ENCODE peak calls at places on chromosomes 12 and 14, in nine cellular contexts. L, C, H, I, F, Z, A, T and U are unnamed samples.

GRCh38 chr14:63026491-63026890 is 18.8 kb downstream of the KCNH5 start:
- DNase-seq in I (no peak), H (peak; percentile 54), L (no peak), Z (no peak), F (no peak), C (no peak), T (no peak), A (no peak), U (no peak)

GRCh38 chr12:53201170-53201541 is 5.9 kb downstream of the ITGB7 start:
- DNase-seq in F (no peak), T (no peak), A (no peak), L (no peak), H (peak; percentile 71), I (no peak), Z (peak; percentile 55), C (no peak), U (no peak)

GRCh38 chr14:60650382-60650961 is 1.2 kb upstream of the SIX1 start:
- DNase-seq in A (no peak), I (no peak), H (no peak), T (no peak), L (no peak), Z (peak; percentile 47), C (no peak), F (peak; percentile 48), U (peak; percentile 41)

GRCh38 chr12:24415934-24416333 is 466.5 kb upstream of the SOX5 start:
- DNase-seq in H (no peak), Z (no peak), I (no peak), F (no peak), L (no peak), T (no peak), C (no peak), A (no peak), U (no peak)

GRCh38 chr14:94180655-94181271 is 6.6 kb downstream of the PPP4R4 start:
- DNase-seq in F (peak; percentile 65), Z (peak; percentile 44), C (no peak), I (peak; percentile 9), A (no peak), L (peak; percentile 60), H (peak; percentile 32), T (no peak), U (peak; percentile 40)

GRCh38 chr14:99731536-99732435 is 47.7 kb downstream of the CYP46A1 start:
- DNase-seq in F (no peak), L (no peak), Z (no peak), T (peak; percentile 50), A (no peak), C (no peak), H (no peak), I (peak; percentile 61), U (peak; percentile 39)

GRCh38 chr12:101877816-101878811 is 734 bp downstream of the DRAM1 start:
- DNase-seq in H (peak; percentile 36), T (peak; percentile 41), I (peak; percentile 26), L (peak; percentile 55), A (peak; percentile 37), F (peak; percentile 31), Z (peak; percentile 32), C (no peak), U (no peak)

GRCh38 chr14:48274826-48275225 is 599.4 kb upstream of the MDGA2 start:
- DNase-seq in Z (no peak), F (no peak), A (no peak), C (no peak), H (no peak), I (no peak), L (no peak), T (no peak), U (no peak)

GRCh38 chr12:22529281-22530060 is 14.9 kb downstream of the C2CD5 start:
- DNase-seq in I (peak; percentile 57), F (peak; percentile 22), T (no peak), L (peak; percentile 51), Z (peak; percentile 6), H (peak; percentile 49), A (no peak), C (no peak), U (no peak)

GRCh38 chr12:132614861-132615578 is 3.6 kb upstream of the P2RX2 start:
- DNase-seq in A (peak; percentile 66), I (peak; percentile 76), Z (peak; percentile 79), F (peak; percentile 88), L (peak; percentile 74), T (peak; percentile 72), C (no peak), H (peak; percentile 66), U (peak; percentile 70)

GRCh38 chr12:107748472-107748871 is 12.5 kb downstream of the PRDM4 start:
- DNase-seq in A (no peak), C (no peak), L (peak; percentile 68), I (no peak), T (no peak), Z (peak; percentile 80), H (peak; percentile 78), F (peak; percentile 83), U (no peak)

DNA sequence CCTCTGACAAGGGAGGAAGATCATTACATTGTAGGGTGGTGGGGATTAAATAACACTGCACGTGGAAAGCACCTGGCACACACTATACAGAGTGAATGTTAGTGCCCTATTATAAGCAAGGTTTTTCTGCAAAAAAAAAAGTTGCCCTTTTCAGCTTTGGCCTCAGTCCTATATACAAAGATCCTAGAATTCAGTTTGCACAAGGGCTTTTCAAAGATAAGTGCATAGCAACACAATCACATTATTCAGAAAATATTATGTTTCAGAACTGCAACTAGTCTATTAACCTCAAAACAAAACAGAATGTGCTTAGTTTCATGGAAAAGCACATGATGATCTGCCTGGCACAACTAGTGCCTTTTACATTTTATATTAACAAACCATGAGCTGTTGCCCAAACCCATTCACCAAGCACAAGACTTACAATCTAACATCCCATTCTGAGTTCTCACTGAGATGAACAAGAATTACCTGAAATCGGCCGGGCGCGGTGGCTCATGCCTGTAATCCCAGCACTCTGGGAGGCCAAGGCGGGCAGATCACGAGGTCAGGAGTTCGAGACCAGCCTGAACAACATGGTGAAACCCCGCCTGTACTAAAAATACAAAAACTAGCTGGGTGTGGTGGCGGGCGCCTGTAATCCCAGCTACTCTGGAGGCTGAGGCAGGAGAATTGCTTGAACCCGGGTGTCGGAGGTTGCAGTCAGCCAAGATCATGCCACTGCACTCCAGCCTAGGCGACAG is 1.8 kb downstream of the TM7SF3 start:
- DNase-seq in F (no peak), H (no peak), I (no peak), A (no peak), C (no peak), L (peak; percentile 14), Z (no peak), T (peak; percentile 52), U (no peak)
- H3K4me3 ChIP-seq in F (no peak overlapping the region), H (no peak overlapping the region), I (no peak overlapping the region), A (no peak overlapping the region), C (peak overlapping the region; percentile 92), L (peak overlapping the region; percentile 97), Z (no peak overlapping the region), T (peak overlapping the region; percentile 90), U (no peak overlapping the region)

GRCh38 chr14:104680806-104681688 is 8.4 kb upstream of the INF2 start:
- DNase-seq in F (peak; percentile 75), I (no peak), A (peak; percentile 83), Z (peak; percentile 75), T (peak; percentile 80), C (no peak), L (peak; percentile 89), H (peak; percentile 84), U (no peak)
- H3K4me3 ChIP-seq in F (peak overlapping the region; percentile 40), I (no peak overlapping the region), A (peak overlapping the region; percentile 47), Z (peak overlapping the region; percentile 39), T (no peak overlapping the region), C (peak overlapping the region; percentile 41), L (peak overlapping the region; percentile 22), H (peak overlapping the region; percentile 17), U (peak overlapping the region; percentile 39)

GRCh38 chr12:46265102-46265501 is 3.7 kb downstream of the SLC38A1 start:
- DNase-seq in L (no peak), I (no peak), H (no peak), C (no peak), A (no peak), F (no peak), T (no peak), Z (no peak), U (no peak)
- H3K4me3 ChIP-seq in L (peak overlapping the region; percentile 97), I (no peak overlapping the region), H (no peak overlapping the region), C (no peak overlapping the region), A (no peak overlapping the region), F (peak overlapping the region; percentile 91), T (no peak overlapping the region), Z (no peak overlapping the region), U (no peak overlapping the region)

DNA sequence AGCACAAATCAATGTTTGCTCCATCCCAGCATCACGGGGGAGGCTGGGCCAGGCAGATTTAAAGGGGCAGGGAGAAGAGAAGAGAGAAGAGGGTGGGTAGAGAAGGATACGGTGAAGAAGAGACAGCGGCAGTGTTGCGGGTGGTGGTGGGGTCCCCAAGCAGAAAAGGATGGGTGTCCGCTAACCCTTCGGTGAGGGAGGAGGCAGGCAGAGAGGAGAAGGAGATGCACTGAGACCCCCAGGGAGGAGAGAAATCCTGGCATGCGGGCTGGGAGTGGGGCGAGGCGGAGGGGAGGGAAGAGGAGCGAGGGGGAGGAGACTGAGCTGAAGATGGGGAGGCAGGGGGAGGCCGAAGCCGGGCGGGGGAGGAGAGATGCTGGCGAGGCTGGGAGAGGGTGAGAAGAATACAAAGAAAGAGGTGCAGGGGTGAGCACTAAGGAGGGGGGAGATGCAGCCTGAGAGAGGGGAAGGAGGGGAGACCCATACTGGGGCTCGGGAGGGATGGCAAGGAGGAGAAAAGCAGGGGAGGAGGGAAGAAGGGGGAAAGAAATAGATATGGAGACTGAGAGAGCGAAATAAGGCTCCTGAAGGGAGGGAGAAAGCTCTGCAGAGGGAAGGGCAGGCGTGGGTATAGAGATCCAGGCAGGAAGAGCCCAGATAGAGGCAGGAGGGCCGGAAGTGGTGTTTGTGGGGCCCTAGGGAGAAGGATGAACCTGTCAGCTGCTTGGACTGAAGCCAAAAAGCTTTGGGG is at the start of gene JPH4:
- DNase-seq in C (no peak), A (no peak), F (no peak), T (no peak), Z (no peak), L (no peak), I (no peak), H (no peak), U (peak; percentile 76)
- H3K4me3 ChIP-seq in C (peak within 1 kb of the TSS; percentile 59), A (peak within 1 kb of the TSS; percentile 35), F (no peak within 1 kb of the TSS), T (no peak within 1 kb of the TSS), Z (no peak within 1 kb of the TSS), L (no peak within 1 kb of the TSS), I (no peak within 1 kb of the TSS), H (no peak within 1 kb of the TSS), U (no peak within 1 kb of the TSS)

GRCh38 chr12:51341259-51342007 is 5.0 kb downstream of the CELA1 start:
- DNase-seq in Z (peak; percentile 65), F (peak; percentile 84), L (peak; percentile 48), C (no peak), H (peak; percentile 51), T (peak; percentile 62), A (peak; percentile 74), I (peak; percentile 64), U (peak; percentile 68)
- H3K4me3 ChIP-seq in Z (peak overlapping the region; percentile 47), F (peak overlapping the region; percentile 44), L (no peak overlapping the region), C (peak overlapping the region; percentile 45), H (no peak overlapping the region), T (no peak overlapping the region), A (peak overlapping the region; percentile 13), I (no peak overlapping the region), U (no peak overlapping the region)